ENCODE peak calls at places on chromosomes 5 and 9, in four cellular contexts. T, M, I and V are unnamed samples.

GRCh38 chr9:3348169-3348568 is 177.6 kb downstream of the RFX3 start:
- DNase-seq in T (no peak), M (no peak), I (no peak), V (no peak)

GRCh38 chr5:98102926-98103325 is 670.5 kb upstream of the RGMB start:
- DNase-seq in M (no peak), I (no peak), T (no peak), V (no peak)

GRCh38 chr5:11973469-11973868 is 69.2 kb upstream of the CTNND2 start:
- DNase-seq in M (no peak), I (no peak), T (no peak), V (no peak)

GRCh38 chr9:12889402-12890106 is 114.7 kb downstream of the LURAP1L start:
- DNase-seq in M (no peak), I (no peak), T (no peak), V (no peak)

GRCh38 chr5:74579215-74579614 is 61.3 kb downstream of the ENC1 start:
- DNase-seq in M (peak), I (no peak), T (no peak), V (peak)

GRCh38 chr5:139593716-139594319 is 32.7 kb downstream of the UBE2D2 start:
- DNase-seq in I (no peak), T (no peak), M (no peak), V (no peak)

GRCh38 chr5:128413356-128413755 is 124.7 kb downstream of the FBN2 start:
- DNase-seq in M (no peak), T (no peak), I (no peak), V (no peak)

GRCh38 chr5:64952961-64953360 is 184.2 kb downstream of the CWC27 start:
- DNase-seq in I (no peak), T (no peak), M (no peak), V (no peak)

GRCh38 chr9:79974806-79975422 is 403.1 kb downstream of the TLE4 start:
- DNase-seq in T (no peak), I (no peak), M (no peak), V (no peak)

GRCh38 chr9:94882953-94883641 is 156.6 kb downstream of the AOPEP start:
- DNase-seq in M (no peak), I (no peak), T (no peak), V (no peak)

GRCh38 chr5:157464518-157465171 is 4.6 kb downstream of the NIPAL4 start:
- DNase-seq in I (no peak), M (peak), T (no peak), V (peak)

GRCh38 chr5:2201832-2202231 is 319.1 kb upstream of the IRX4 start:
- DNase-seq in M (no peak), I (no peak), T (no peak), V (no peak)

GRCh38 chr5:154365823-154366222 is 80.0 kb upstream of the SAP30L start:
- DNase-seq in M (no peak), T (no peak), I (no peak), V (no peak)

GRCh38 chr9:121386442-121387175 is 16.6 kb upstream of the STOM start:
- DNase-seq in I (no peak), M (no peak), T (no peak), V (no peak)

GRCh38 chr9:128218518-128219389 is 15.6 kb downstream of the DNM1 start:
- DNase-seq in I (peak), T (peak), M (peak), V (peak)

GRCh38 chr5:132830436-132831094 is at the start of gene SHROOM1:
- DNase-seq in M (no peak), T (peak), I (peak), V (peak)

GRCh38 chr9:2967779-2968178 is 123.9 kb upstream of the PUM3 start:
- DNase-seq in M (no peak), T (no peak), I (no peak), V (no peak)

GRCh38 chr5:131265318-131265803 is 1.5 kb downstream of the CDC42SE2 start:
- DNase-seq in M (no peak), T (no peak), I (peak), V (peak)

GRCh38 chr9:2727966-2728613 is 10.8 kb downstream of the KCNV2 start:
- DNase-seq in I (peak), M (peak), T (no peak), V (peak)

GRCh38 chr5:148733601-148734438 is 79.5 kb upstream of the HTR4 start:
- DNase-seq in T (peak), I (peak), M (no peak), V (peak)

GRCh38 chr9:10855847-10856246 is 243.0 kb upstream of the PTPRD start:
- DNase-seq in M (no peak), T (no peak), I (no peak), V (no peak)

GRCh38 chr5:43190755-43191603 is 1.0 kb upstream of the NIM1K start:
- DNase-seq in I (no peak), M (no peak), T (no peak), V (no peak)

GRCh38 chr5:169071-169727 is 22.1 kb upstream of the LRRC14B start:
- DNase-seq in I (no peak), M (no peak), T (no peak), V (peak)

GRCh38 chr5:149447373-149448367 is 68.6 kb upstream of the IL17B start:
- DNase-seq in I (no peak), M (no peak), T (no peak), V (no peak)

GRCh38 chr9:37082214-37082765 is 38.1 kb upstream of the ZCCHC7 start:
- DNase-seq in T (no peak), I (no peak), M (no peak), V (no peak)

GRCh38 chr9:127507751-127508648 is 56.7 kb downstream of the LRSAM1 start:
- DNase-seq in M (no peak), T (no peak), I (no peak), V (no peak)

GRCh38 chr5:75886706-75887105 is 169.5 kb upstream of the POC5 start:
- DNase-seq in M (no peak), I (no peak), T (no peak), V (no peak)

GRCh38 chr5:168047043-168047668 is 244.3 kb upstream of the WWC1 start:
- DNase-seq in T (peak), I (peak), M (peak), V (peak)

GRCh38 chr9:127991017-127991756 is 10.4 kb upstream of the EEIG1 start:
- DNase-seq in M (no peak), T (no peak), I (no peak), V (no peak)

GRCh38 chr5:138935466-138935865 is 60.3 kb upstream of the LRRTM2 start:
- DNase-seq in T (no peak), I (no peak), M (no peak), V (no peak)

GRCh38 chr9:117656007-117656406 is 48.2 kb upstream of the TLR4 start:
- DNase-seq in I (no peak), T (no peak), M (no peak), V (no peak)

GRCh38 chr5:68303754-68304420 is 88.3 kb downstream of the PIK3R1 start:
- DNase-seq in M (no peak), T (no peak), I (no peak), V (no peak)

GRCh38 chr9:14031015-14031414 is 282.9 kb downstream of the NFIB start:
- DNase-seq in T (peak), M (no peak), I (no peak), V (no peak)

GRCh38 chr5:348726-349125 is 27.2 kb downstream of the AHRR start:
- DNase-seq in T (no peak), M (no peak), I (no peak), V (peak)

GRCh38 chr9:95167998-95168397 is 149.5 kb downstream of the FANCC start:
- DNase-seq in M (no peak), T (peak), I (peak), V (peak)

GRCh38 chr9:133958756-133959155 is 33.4 kb downstream of the VAV2 start:
- DNase-seq in I (no peak), T (no peak), M (no peak), V (no peak)
- TF ChIP-seq USF1 in I (no peak), T (no peak), M (no peak), V (no peak)

DNA sequence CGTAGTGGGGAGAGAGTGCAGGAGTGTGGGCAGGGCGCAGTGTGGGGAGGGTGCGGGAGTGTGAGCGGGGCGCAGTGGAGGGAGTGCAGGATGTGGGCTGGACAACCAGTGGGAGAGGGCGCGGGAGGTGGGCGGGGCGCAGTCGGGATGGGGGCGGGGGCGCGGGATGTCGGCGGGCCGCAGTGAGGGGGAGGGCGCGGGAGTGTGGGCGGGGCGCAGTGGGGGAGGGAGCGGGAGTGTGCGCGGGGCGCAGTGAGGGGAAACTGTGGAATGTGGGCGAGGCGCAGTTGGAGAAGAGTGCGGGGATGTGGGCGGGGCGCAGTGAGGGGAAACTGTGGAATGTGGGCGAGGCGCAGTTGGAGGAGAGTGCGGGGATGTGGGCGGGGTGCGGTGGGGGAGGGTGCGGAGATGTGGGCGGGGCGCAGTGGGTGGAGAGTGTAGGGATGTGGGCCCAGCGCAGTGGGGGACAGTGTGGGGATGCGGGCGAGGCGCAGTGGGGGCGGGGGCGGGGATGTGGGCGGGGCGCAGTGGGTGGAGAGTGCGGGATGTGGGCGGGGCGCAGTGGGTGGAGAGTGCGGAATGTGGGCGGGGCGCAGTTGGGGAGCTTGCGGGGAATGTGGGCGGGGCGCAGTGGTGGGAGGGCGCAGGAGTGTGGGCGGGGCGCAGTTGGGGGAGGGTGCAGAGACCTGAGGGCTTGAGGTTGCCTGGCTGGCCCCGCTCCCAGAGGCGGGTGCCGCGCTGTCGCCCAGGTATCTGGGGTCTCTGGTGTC is at the start of gene NXNL2:
- DNase-seq in M (no peak), I (peak), T (peak), V (peak)
- TF ChIP-seq USF1 in M (no peak), I (no peak), T (no peak), V (no peak)

DNA sequence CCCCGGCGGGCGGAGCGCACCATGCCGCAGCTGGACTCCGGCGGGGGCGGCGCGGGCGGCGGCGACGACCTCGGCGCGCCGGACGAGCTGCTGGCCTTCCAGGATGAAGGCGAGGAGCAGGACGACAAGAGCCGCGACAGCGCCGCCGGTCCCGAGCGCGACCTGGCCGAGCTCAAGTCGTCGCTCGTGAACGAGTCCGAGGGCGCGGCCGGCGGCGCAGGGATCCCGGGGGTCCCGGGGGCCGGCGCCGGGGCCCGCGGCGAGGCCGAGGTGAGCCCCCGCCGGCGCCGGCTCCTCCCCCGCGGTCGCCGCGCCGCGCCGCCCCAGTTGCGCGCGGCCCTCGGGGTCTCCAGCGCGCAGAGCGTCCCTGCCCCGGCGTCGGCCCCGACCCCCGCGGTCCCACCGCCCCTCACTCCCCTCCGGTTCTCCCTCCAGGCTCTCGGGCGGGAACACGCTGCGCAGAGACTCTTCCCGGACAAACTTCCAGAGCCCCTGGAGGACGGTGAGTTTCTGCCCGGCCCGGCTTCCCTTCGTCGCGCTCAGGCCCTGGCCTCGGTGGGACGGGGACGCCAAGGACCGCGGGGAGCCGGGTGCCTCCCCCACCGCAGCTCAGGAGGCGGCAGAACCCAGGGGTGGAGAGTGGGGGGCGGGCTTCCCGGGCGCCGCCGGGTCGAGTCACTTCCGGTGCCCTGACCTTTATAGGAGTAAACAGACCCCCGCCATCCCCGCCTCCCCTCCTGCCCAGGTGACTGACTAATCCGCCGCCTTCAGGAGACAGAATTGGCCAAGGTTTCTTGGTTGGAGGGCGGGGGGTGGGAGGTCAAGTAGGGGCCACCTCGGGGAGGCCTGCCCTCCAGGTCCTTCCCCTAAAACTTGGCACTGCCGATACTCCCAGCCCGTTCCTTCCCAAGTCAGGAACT is 665 bp downstream of the TCF7 start:
- DNase-seq in I (peak), T (peak), M (no peak), V (peak)
- TF ChIP-seq USF1 in I (no peak), T (no peak), M (no peak), V (no peak)

DNA sequence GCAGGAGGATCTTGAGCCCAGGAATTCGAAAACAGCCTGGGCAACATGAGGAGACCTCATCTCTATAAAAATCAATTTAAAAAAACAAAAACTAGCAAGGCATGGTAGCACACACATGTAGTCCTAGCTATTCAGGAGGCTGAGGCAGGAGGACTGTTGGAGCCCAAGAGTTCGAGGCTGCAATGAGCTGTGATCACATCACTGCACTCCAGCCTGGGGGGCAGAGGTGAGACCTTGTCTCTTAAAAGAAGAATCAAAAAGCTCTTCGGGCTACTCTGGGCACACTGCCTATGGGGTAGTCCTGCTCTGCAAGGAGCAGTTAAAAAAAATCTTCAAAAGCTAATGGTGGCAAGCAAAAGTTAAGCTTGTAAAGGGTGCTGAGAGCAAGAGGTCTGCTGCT is 23.5 kb downstream of the SKP1 start:
- DNase-seq in M (no peak), I (no peak), T (no peak), V (no peak)
- TF ChIP-seq USF1 in M (no peak), I (no peak), T (no peak), V (no peak)

GRCh38 chr5:95261369-95262175 is 23.3 kb downstream of the MCTP1 start:
- DNase-seq in T (no peak), I (no peak), M (no peak), V (peak)
- TF ChIP-seq USF1 in T (no peak), I (no peak), M (no peak), V (no peak)

GRCh38 chr9:130490981-130491380 is 46.2 kb downstream of the ASS1 start:
- DNase-seq in I (no peak), T (no peak), M (no peak), V (no peak)
- TF ChIP-seq USF1 in I (no peak), T (no peak), M (no peak), V (no peak)

DNA sequence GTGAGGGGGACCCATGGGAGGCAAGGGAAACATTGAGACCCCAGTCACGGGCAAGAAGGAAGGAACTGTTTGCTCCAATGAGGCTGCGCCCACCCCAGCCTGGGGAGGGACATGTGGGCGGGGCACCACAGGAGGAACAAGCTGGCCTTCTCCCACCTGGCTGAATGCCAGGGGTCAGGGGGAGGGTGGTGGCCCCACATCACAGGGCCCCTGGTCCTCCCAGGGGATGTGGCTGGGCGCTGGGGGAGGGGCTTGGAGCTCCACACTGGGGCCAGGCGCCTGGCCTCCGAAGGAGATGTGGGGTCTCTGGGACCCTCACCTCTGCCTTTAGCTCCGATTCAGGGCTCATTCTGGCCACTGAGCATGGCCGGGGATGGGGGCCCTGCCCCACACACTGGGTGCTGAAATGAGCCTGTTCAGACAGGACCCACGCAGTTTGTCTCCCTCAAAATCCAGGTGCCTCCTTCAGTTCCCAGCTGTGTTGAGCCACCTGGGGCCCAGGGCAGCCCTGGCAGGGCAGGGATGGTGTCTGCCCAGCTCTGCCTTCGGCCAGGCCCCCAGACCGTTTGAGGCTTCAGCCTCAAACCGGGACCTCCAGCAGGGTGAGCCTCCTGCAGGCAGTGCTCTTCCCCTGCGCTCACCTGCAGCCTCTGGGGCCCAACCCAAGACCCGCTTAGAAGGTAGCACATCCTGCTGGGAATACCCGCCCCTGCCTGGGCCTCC is 33.2 kb upstream of the NOTCH1 start:
- DNase-seq in M (no peak), T (no peak), I (peak), V (peak)
- TF ChIP-seq USF1 in M (no peak), T (no peak), I (no peak), V (no peak)

GRCh38 chr5:141488591-141489478 is at the start of gene PCDHGC5:
- DNase-seq in T (no peak), M (no peak), I (no peak), V (no peak)
- TF ChIP-seq USF1 in T (no peak), M (no peak), I (no peak), V (no peak)